ENCODE peak calls at places on chromosome 4, in five cellular contexts. C is upper lobe of left lung, A is HepG2, W is body of pancreas, K is gastrocnemius medialis. N is an unnamed sample.

GRCh38 chr4:176988226-176988625 is 195.5 kb upstream of the VEGFC start:
- ATAC-seq in A (no peak), W (no peak), C (peak), K (no peak), N (peak)

GRCh38 chr4:84767163-84767562 is 184.2 kb downstream of the CDS1 start:
- ATAC-seq in W (no peak), C (no peak), A (no peak), K (no peak), N (no peak)

GRCh38 chr4:156970501-156971167 is 965 bp downstream of the PDGFC start:
- ATAC-seq in W (peak), A (peak), K (peak), C (peak), N (peak)

GRCh38 chr4:9762823-9763475 is 18.5 kb upstream of the DRD5 start:
- ATAC-seq in K (no peak), C (peak), W (no peak), A (peak), N (no peak)

GRCh38 chr4:122117743-122118142 is 34.4 kb upstream of the BLTP1 start:
- ATAC-seq in K (no peak), A (no peak), C (no peak), W (no peak), N (no peak)

GRCh38 chr4:154124539-154125255 is 335.8 kb upstream of the SFRP2 start:
- ATAC-seq in A (no peak), C (peak), K (no peak), W (no peak), N (no peak)

GRCh38 chr4:77826280-77826679 is 7.1 kb upstream of the CNOT6L start:
- ATAC-seq in C (no peak), W (no peak), A (no peak), K (no peak), N (no peak)

GRCh38 chr4:26105815-26106699 is 192.0 kb downstream of the SMIM20 start:
- ATAC-seq in K (peak), A (no peak), C (peak), W (no peak), N (peak)

GRCh38 chr4:148284526-148285193 is 157.6 kb downstream of the NR3C2 start:
- ATAC-seq in W (peak), K (peak), A (peak), C (no peak), N (no peak)

GRCh38 chr4:38673109-38673978 is 9.3 kb downstream of the KLF3 start:
- ATAC-seq in C (peak), W (peak), A (peak), K (peak), N (peak)

GRCh38 chr4:87410669-87411068 is 11.7 kb upstream of the NUDT9 start:
- ATAC-seq in C (no peak), K (no peak), W (no peak), A (peak), N (no peak)

GRCh38 chr4:143202824-143203223 is 18.1 kb downstream of the USP38 start:
- ATAC-seq in C (no peak), A (no peak), K (no peak), W (no peak), N (no peak)

GRCh38 chr4:106264331-106264728 is 51.7 kb downstream of the TBCK start:
- ATAC-seq in W (peak), A (peak), C (no peak), K (no peak), N (no peak)

GRCh38 chr4:139639654-139640053 is 26.0 kb upstream of the MGST2 start:
- ATAC-seq in A (no peak), W (no peak), K (peak), C (no peak), N (no peak)

GRCh38 chr4:139645458-139645857 is 20.2 kb upstream of the MGST2 start:
- ATAC-seq in C (no peak), W (no peak), K (no peak), A (no peak), N (no peak)

GRCh38 chr4:139643042-139643895 is 22.4 kb upstream of the MGST2 start:
- ATAC-seq in C (no peak), W (no peak), K (no peak), A (no peak), N (no peak)

GRCh38 chr4:139642364-139642763 is 23.3 kb upstream of the MGST2 start:
- ATAC-seq in C (no peak), W (no peak), A (peak), K (no peak), N (no peak)

GRCh38 chr4:139641218-139641617 is 24.4 kb upstream of the MGST2 start:
- ATAC-seq in C (peak), W (no peak), K (no peak), A (peak), N (no peak)
- H3K27ac ChIP-seq in C (no peak), W (no peak), K (no peak), A (no peak), N (no peak)

GRCh38 chr4:89836031-89836777 is 757 bp downstream of the SNCA start:
- ATAC-seq in A (no peak), W (no peak), K (no peak), C (peak), N (no peak)
- TF ChIP-seq POLR2A in A (no peak), W (no peak), K (no peak), C (no peak), N (no peak)

GRCh38 chr4:134202136-134202535 is 547 bp upstream of the PABPC4L start:
- ATAC-seq in K (no peak), W (no peak), C (no peak), A (no peak), N (no peak)

GRCh38 chr4:134200811-134201215 is 776 bp downstream of the PABPC4L start:
- ATAC-seq in W (peak), C (peak), K (no peak), A (no peak), N (peak)

GRCh38 chr4:134201216-134202098 is at the start of gene PABPC4L:
- ATAC-seq in W (peak), A (no peak), K (peak), C (peak), N (peak)

DNA sequence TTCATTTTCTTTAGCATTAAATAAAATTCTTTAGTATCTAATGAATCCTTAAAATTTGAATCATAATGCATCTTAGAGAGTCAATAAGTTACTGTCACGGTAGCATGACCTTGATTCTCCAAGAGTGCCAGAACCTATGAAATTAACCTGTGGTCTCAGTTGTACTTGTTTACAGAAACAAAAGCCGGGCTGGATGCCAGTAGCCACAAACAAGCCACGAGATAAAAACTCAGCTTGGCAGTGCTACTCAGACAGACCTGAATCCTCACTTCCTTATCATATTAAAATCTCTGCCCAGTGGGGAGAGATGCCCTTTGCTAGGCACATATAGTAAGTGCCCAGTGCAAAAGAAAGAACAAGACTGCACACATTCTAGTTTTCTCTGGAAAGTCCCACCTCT is 968 bp upstream of the PABPC4L start:
- ATAC-seq in A (no peak), C (no peak), W (no peak), K (no peak), N (no peak)
- H3K27ac ChIP-seq in A (no peak), C (no peak), W (no peak), K (no peak), N (no peak)

GRCh38 chr4:931194-931959 is 739 bp downstream of the GAK start:
- ATAC-seq in A (peak), W (no peak), K (peak), C (peak), N (no peak)

GRCh38 chr4:929970-930625 is 2.0 kb downstream of the GAK start:
- ATAC-seq in A (no peak), C (no peak), W (no peak), K (no peak), N (no peak)

GRCh38 chr4:930827-931193 is 1.3 kb downstream of the GAK start:
- ATAC-seq in W (no peak), C (no peak), A (no peak), K (no peak), N (no peak)

GRCh38 chr4:932713-933070 is 432 bp downstream of the TMEM175 start:
- ATAC-seq in K (peak), C (peak), A (peak), W (no peak), N (no peak)

DNA sequence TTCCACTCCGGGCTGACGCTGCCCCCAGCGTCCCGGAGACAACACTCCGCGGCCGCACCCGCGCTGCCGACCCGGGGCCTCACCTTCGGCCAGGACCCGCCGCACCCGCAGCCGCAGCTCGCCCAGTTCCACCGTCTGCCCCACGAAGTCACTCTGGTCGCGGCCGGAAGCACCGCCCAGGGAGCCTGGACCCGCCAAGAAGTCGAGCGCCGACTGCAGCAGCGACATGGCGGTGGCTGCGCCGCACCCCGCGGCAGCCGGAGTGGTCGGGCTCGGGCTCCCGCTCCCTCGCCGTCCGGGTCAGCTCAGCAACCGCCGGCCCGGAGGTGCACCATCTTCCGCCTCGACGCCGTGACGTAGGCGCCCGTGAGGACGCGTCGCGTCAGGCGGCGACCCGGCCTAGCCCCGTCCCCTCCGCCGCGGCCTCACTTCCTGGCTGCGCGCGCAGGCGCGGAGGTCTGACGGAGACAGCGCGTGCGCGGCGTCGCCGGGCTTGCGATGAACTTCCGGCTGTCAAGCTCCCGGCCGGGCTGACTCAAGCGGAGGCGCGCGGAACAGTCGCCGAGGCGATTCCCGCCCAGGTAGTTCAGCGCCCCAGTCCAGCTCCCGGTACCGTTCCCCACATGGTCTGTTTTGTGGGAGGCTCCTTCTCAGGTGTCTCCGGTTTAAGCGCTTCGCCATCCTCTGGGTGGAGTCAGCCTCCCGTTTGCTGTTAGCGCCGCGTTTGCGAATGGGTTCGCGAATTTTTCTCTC is at the start of the genes GAK and TMEM175:
- ATAC-seq in K (peak), C (peak), A (peak), W (peak), N (peak)
- TF ChIP-seq POLR2A in K (peak), C (peak), A (no peak), W (peak), N (peak)

DNA sequence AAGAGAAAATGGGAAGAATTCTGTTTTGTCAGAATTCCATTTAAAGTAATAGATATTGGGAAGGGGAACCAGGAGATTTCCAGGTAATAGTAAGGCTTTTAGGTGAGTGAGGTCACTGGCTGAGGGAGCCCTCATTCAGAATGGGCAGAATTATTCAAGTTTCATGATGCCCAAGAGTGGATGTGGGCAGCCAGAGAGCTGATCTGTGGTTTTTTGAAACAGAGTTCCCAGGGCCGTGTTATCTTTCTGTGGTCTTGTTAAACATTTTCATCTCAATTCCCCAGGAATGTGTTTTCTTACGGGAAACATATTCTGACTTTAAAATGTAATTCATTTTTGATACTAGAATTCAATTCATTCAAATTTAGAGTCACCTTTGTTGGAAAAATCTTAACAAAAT is 182.0 kb upstream of the AADAT start:
- ATAC-seq in A (no peak), W (no peak), K (no peak), C (no peak), N (no peak)
- H3K27ac ChIP-seq in A (no peak), W (no peak), K (no peak), C (no peak), N (no peak)

DNA sequence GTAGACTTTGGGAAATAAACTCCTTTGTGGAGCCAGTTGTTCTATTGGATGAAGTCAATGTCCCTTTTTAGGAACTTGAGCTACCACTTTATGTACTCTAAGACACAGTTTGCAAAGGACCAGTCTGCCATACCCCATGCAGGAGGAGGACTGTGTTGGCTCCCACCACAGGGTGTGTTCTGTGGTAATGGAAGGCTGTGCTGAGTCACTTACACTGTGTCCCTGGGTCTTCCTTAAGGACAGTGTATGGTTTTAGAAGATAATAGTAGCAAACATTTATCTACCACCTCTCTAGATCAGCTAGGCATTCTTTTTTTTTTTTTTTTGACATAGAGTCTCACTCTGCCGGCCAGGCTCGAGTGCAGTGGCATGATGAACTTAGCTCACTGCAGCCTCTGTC is 184.0 kb upstream of the PGRMC2 start:
- ATAC-seq in W (no peak), C (no peak), K (peak), A (no peak), N (no peak)
- TF ChIP-seq POLR2A in W (no peak), C (no peak), K (no peak), A (no peak), N (no peak)

GRCh38 chr4:187209921-187210613 is 486.4 kb upstream of the FAT1 start:
- ATAC-seq in K (no peak), C (no peak), W (no peak), A (no peak), N (no peak)
- H3K27ac ChIP-seq in K (no peak), C (no peak), W (no peak), A (no peak), N (no peak)

DNA sequence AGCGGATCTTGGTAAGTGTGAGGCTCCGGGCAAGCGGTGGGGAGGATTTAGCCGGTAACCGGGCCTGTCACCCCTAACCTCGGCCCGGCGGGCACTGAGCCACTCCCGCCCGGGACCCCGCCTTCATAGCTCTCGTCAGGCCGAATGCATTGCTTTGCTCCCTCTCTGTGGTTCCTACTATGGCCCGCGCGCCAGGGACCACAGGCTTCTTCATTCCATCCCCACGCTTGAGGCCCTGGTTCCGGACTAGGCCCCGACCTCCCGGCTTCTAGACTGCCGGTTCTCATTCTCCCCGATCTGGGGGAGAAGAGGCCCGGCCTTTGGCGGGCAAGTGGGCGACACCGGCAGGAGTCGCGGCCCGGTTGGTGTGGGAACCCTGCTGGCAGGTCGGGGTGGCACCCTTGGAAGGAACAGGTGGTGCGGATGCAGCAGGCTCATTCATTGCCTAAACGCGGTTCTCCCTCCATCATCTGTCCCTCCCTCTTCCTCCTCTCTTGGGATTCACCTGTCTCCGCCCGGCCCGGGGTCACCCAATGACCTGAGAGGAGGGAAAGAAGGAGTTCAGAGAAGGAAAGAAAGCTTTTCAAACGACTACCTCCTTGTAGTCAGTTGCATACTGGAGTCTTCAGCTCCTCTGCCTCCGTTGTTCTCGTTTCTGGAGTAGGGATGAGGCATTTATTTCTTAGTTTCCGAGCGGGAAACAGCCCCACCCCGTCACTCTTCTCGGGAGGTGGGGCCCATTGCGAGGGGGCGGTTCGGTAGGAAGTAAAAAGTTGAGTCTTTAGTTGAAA is at the start of gene NDUFC1:
- ATAC-seq in C (peak), W (peak), K (peak), A (peak), N (peak)
- TF ChIP-seq POLR2A in C (peak), W (peak), K (no peak), A (no peak), N (no peak)

DNA sequence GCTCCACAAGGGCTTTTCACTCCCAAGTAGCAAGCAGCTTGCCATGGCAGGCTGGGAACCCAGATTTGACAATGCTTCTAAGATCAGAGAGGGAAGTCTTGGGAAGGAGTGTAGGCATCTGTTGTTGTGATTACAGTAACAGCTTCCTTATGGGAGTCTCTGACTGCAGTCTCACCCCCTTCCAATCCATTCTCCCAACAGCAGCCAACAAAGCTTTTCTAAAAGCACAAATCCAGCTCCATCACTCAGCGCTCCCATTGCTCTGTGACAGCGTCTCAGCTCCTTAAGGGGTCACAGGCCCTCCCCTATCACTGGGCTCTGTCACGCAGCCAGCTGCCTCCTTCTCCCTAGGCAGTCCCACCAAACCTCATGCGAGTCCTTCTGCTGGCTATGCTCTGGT is 7.1 kb downstream of the IGFBP7 start:
- ATAC-seq in K (no peak), C (no peak), W (no peak), A (no peak), N (no peak)
- H3K27ac ChIP-seq in K (peak), C (peak), W (peak), A (no peak), N (peak)

DNA sequence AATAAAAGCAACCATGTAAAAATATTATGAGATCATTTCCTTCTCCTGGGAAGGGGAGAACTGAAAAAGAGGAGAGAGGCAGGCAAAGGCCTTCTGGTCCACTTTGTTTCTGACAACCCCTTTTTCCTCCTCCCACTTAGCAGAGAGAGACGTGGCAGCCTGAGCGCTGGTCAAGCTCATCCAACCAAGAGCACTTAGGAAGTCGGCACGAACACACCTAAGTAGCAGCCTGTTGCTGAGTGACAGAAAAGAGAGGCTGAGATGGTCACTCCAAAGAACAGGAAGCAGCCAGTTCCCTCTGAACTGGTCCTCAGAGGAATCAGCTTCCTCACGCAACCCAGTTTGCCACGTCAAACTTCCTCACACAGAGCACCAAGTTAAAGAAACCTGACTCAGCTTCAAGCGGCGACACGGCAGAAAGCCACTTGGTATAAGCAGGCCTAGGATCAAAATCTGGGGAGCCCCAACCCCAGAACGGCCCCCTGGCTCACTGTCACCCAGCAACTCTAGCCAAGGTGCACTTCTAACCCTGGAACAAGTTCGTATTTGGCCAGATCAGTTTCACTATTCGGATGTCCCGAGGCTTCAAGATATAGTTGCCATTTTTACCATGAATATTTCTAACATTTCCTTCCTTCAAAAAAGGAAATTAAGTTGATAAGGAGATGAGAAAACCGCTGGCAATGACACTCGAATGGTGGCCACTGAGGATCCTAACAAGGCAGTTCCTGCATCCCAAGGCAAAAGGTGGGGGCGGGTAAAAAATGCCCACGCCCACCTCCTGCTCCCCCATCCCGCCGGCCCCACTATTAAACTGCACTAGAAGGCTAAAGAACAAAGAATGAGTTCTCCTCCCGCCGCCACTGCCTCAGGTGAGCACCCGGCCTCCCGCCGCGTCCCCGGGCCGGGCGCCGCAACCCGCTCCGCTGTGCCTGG is 698 bp downstream of the SEC24D start:
- ATAC-seq in W (peak), C (peak), A (peak), K (peak), N (peak)
- TF ChIP-seq POLR2A in W (peak), C (peak), A (peak), K (peak), N (no peak)